ENCODE peak calls at places on chromosomes 13 and 19, in ten cellular contexts. L, B, F, R, I, H, D, O, M and G are unnamed samples.

GRCh38 chr13:48038763-48039162 is 1.2 kb downstream of the NUDT15 start:
- DNase-seq in L (peak), B (no peak), F (peak), R (no peak), I (no peak), H (no peak), D (no peak), O (no peak), M (no peak), G (no peak)

GRCh38 chr19:3610745-3611717 is 4.4 kb upstream of the TBXA2R start:
- DNase-seq in L (no peak), B (no peak), F (no peak), R (no peak), I (no peak), H (no peak), D (no peak), O (no peak), M (no peak), G (no peak)

GRCh38 chr13:41246969-41247750 is 16.2 kb downstream of the MTRF1 start:
- DNase-seq in L (no peak), B (no peak), F (no peak), R (no peak), I (no peak), H (no peak), D (no peak), O (no peak), M (no peak), G (no peak)

GRCh38 chr13:33590936-33591335 is 227.0 kb upstream of the RFC3 start:
- DNase-seq in L (no peak), B (no peak), F (no peak), R (no peak), I (no peak), H (no peak), D (no peak), O (no peak), M (no peak), G (no peak)

GRCh38 chr19:40523322-40524047 is 53.2 kb upstream of the SHKBP1 start:
- DNase-seq in L (peak), B (peak), F (peak), R (peak), I (peak), H (no peak), D (peak), O (peak), M (peak), G (no peak)

GRCh38 chr19:47124937-47125668 is 5.5 kb upstream of the SAE1 start:
- DNase-seq in L (peak), B (peak), F (peak), R (peak), I (no peak), H (no peak), D (no peak), O (no peak), M (no peak), G (no peak)

GRCh38 chr19:2266183-2266993 is 10.2 kb upstream of the JSRP1 start:
- DNase-seq in L (peak), B (peak), F (peak), R (peak), I (peak), H (no peak), D (peak), O (peak), M (peak), G (peak)

GRCh38 chr13:83883061-83883523 is 818 bp upstream of the SLITRK1 start:
- DNase-seq in L (peak), B (no peak), F (no peak), R (no peak), I (no peak), H (no peak), D (no peak), O (no peak), M (no peak), G (no peak)

GRCh38 chr19:17296976-17297375 is 6.2 kb downstream of the ABHD8 start:
- DNase-seq in L (peak), B (no peak), F (no peak), R (no peak), I (no peak), H (no peak), D (no peak), O (no peak), M (no peak), G (no peak)

GRCh38 chr19:10936661-10937084 is 8.1 kb downstream of the TIMM29 start:
- DNase-seq in L (peak), B (peak), F (peak), R (peak), I (no peak), H (peak), D (peak), O (no peak), M (peak), G (peak)

GRCh38 chr13:103539265-103539664 is 473.0 kb upstream of the SLC10A2 start:
- DNase-seq in L (no peak), B (peak), F (no peak), R (no peak), I (no peak), H (no peak), D (no peak), O (no peak), M (no peak), G (no peak)

GRCh38 chr13:29905845-29906244 is 55.4 kb upstream of the UBL3 start:
- DNase-seq in L (peak), B (no peak), F (peak), R (no peak), I (no peak), H (no peak), D (no peak), O (no peak), M (no peak), G (no peak)

GRCh38 chr19:21022996-21023395 is 2.5 kb downstream of the ZNF430 start:
- DNase-seq in L (peak), B (no peak), F (peak), R (peak), I (peak), H (no peak), D (no peak), O (no peak), M (peak), G (no peak)

GRCh38 chr19:11446652-11447301 is 11.3 kb downstream of the PRKCSH start:
- DNase-seq in L (peak), B (peak), F (no peak), R (peak), I (peak), H (no peak), D (no peak), O (peak), M (peak), G (no peak)

GRCh38 chr19:51573331-51573730 is 2.2 kb downstream of the ZNF175 start:
- DNase-seq in L (peak), B (no peak), F (peak), R (no peak), I (no peak), H (no peak), D (no peak), O (no peak), M (no peak), G (no peak)

GRCh38 chr19:1173160-1173844 is 766 bp downstream of the SBNO2 start:
- DNase-seq in L (no peak), B (no peak), F (no peak), R (peak), I (peak), H (no peak), D (no peak), O (no peak), M (peak), G (no peak)

GRCh38 chr13:37047032-37047431 is 12.5 kb downstream of the SUPT20H start:
- DNase-seq in L (no peak), B (no peak), F (no peak), R (no peak), I (no peak), H (no peak), D (no peak), O (no peak), M (no peak), G (no peak)

GRCh38 chr19:16795042-16795441 is 34.2 kb upstream of the SIN3B start:
- DNase-seq in L (no peak), B (no peak), F (no peak), R (no peak), I (no peak), H (no peak), D (no peak), O (no peak), M (no peak), G (no peak)

GRCh38 chr13:79933389-79933788 is 407.5 kb downstream of the SPRY2 start:
- DNase-seq in L (no peak), B (no peak), F (peak), R (no peak), I (no peak), H (no peak), D (no peak), O (no peak), M (no peak), G (no peak)

GRCh38 chr19:3442487-3443071 is 37.7 kb downstream of the SMIM24 start:
- DNase-seq in L (no peak), B (no peak), F (no peak), R (no peak), I (no peak), H (no peak), D (no peak), O (no peak), M (no peak), G (no peak)

GRCh38 chr13:113845723-113846638 is 17.9 kb downstream of the GAS6 start:
- DNase-seq in L (no peak), B (no peak), F (no peak), R (no peak), I (no peak), H (no peak), D (no peak), O (no peak), M (no peak), G (no peak)

GRCh38 chr19:57512845-57513244 is 13.1 kb downstream of the ZNF773 start:
- DNase-seq in L (no peak), B (no peak), F (peak), R (peak), I (peak), H (no peak), D (no peak), O (no peak), M (peak), G (no peak)

GRCh38 chr19:3046621-3047306 is 15.5 kb downstream of the TLE5 start:
- DNase-seq in L (no peak), B (peak), F (no peak), R (no peak), I (no peak), H (no peak), D (no peak), O (no peak), M (no peak), G (no peak)

GRCh38 chr19:10784257-10784656 is 51.8 kb downstream of the TMED1 start:
- DNase-seq in L (no peak), B (no peak), F (no peak), R (no peak), I (no peak), H (no peak), D (no peak), O (no peak), M (no peak), G (no peak)

GRCh38 chr13:19268331-19268730 is 86.7 kb upstream of the TUBA3C start:
- DNase-seq in L (no peak), B (no peak), F (no peak), R (no peak), I (no peak), H (no peak), D (no peak), O (no peak), M (no peak), G (no peak)

GRCh38 chr19:32269831-32270230 is 75.6 kb upstream of the ZNF507 start:
- DNase-seq in L (no peak), B (no peak), F (no peak), R (no peak), I (no peak), H (no peak), D (no peak), O (no peak), M (no peak), G (no peak)

GRCh38 chr19:20968092-20968491 is 45.0 kb downstream of the ZNF85 start:
- DNase-seq in L (no peak), B (no peak), F (no peak), R (peak), I (no peak), H (no peak), D (no peak), O (no peak), M (no peak), G (no peak)